ENCODE peak calls at places on chromosomes 4 and X, in nine cellular contexts. One of them, this sample, is unnamed.
A peak's percentile ranks its signal among the peaks of the same experiment; 100 is the strongest.

GRCh38 chrX:42695800-42696358 is 82.1 kb downstream of the PPP1R2C start:
- DNase-seq in GM23248: no peak
- DNase-seq in MM.1S: no peak
- DNase-seq in activated effector memory CD4-positive, alpha-beta T cell treated with Interleukin-2 at 50 U/mL for 16 hours: no peak
- DNase-seq in GM12878: no peak
- DNase-seq in activated CD4-positive, alpha-beta T cell treated with anti-CD3 and anti-CD28 coated beads for 36 hours: no peak
- DNase-seq in fibroblast of lung: no peak
- DNase-seq in T-helper 1 cell: no peak
- DNase-seq in activated CD8-positive, alpha-beta memory T cell treated with anti-CD3 and anti-CD28 coated beads, Interleukin-2, amount 50 U/mL, for 4 hours: no peak
- DNase-seq in this sample: no peak

GRCh38 chr4:109912706-109913621 is at the start of gene EGF:
- DNase-seq in MM.1S: no peak
- DNase-seq in GM12878: no peak
- DNase-seq in activated CD8-positive, alpha-beta memory T cell treated with anti-CD3 and anti-CD28 coated beads, Interleukin-2, amount 50 U/mL, for 4 hours: no peak
- DNase-seq in GM23248: peak; percentile 62
- DNase-seq in activated effector memory CD4-positive, alpha-beta T cell treated with Interleukin-2 at 50 U/mL for 16 hours: no peak
- DNase-seq in T-helper 1 cell: no peak
- DNase-seq in activated CD4-positive, alpha-beta T cell treated with anti-CD3 and anti-CD28 coated beads for 36 hours: no peak
- DNase-seq in fibroblast of lung: peak; percentile 82
- DNase-seq in this sample: peak; percentile 4

GRCh38 chr4:26959654-26960047 is 99.0 kb downstream of the STIM2 start:
- DNase-seq in activated CD4-positive, alpha-beta T cell treated with anti-CD3 and anti-CD28 coated beads for 36 hours: no peak
- DNase-seq in GM12878: no peak
- DNase-seq in GM23248: no peak
- DNase-seq in activated CD8-positive, alpha-beta memory T cell treated with anti-CD3 and anti-CD28 coated beads, Interleukin-2, amount 50 U/mL, for 4 hours: no peak
- DNase-seq in activated effector memory CD4-positive, alpha-beta T cell treated with Interleukin-2 at 50 U/mL for 16 hours: no peak
- DNase-seq in fibroblast of lung: no peak
- DNase-seq in MM.1S: no peak
- DNase-seq in T-helper 1 cell: no peak
- DNase-seq in this sample: no peak

GRCh38 chr4:101475246-101475645 is 127.9 kb upstream of the PPP3CA start:
- DNase-seq in GM23248: peak; percentile 3
- DNase-seq in activated CD4-positive, alpha-beta T cell treated with anti-CD3 and anti-CD28 coated beads for 36 hours: no peak
- DNase-seq in GM12878: no peak
- DNase-seq in activated effector memory CD4-positive, alpha-beta T cell treated with Interleukin-2 at 50 U/mL for 16 hours: no peak
- DNase-seq in T-helper 1 cell: no peak
- DNase-seq in MM.1S: no peak
- DNase-seq in activated CD8-positive, alpha-beta memory T cell treated with anti-CD3 and anti-CD28 coated beads, Interleukin-2, amount 50 U/mL, for 4 hours: no peak
- DNase-seq in fibroblast of lung: no peak
- DNase-seq in this sample: no peak

GRCh38 chrX:153447581-153447960 is 1.7 kb upstream of the TREX2 start:
- DNase-seq in GM12878: no peak
- DNase-seq in MM.1S: no peak
- DNase-seq in GM23248: no peak
- DNase-seq in fibroblast of lung: no peak
- DNase-seq in activated effector memory CD4-positive, alpha-beta T cell treated with Interleukin-2 at 50 U/mL for 16 hours: no peak
- DNase-seq in activated CD4-positive, alpha-beta T cell treated with anti-CD3 and anti-CD28 coated beads for 36 hours: no peak
- DNase-seq in T-helper 1 cell: no peak
- DNase-seq in activated CD8-positive, alpha-beta memory T cell treated with anti-CD3 and anti-CD28 coated beads, Interleukin-2, amount 50 U/mL, for 4 hours: no peak
- DNase-seq in this sample: no peak

GRCh38 chr4:113285512-113285911 is 236.1 kb downstream of the ANK2 start:
- DNase-seq in GM23248: no peak
- DNase-seq in T-helper 1 cell: no peak
- DNase-seq in activated CD4-positive, alpha-beta T cell treated with anti-CD3 and anti-CD28 coated beads for 36 hours: no peak
- DNase-seq in activated CD8-positive, alpha-beta memory T cell treated with anti-CD3 and anti-CD28 coated beads, Interleukin-2, amount 50 U/mL, for 4 hours: no peak
- DNase-seq in MM.1S: no peak
- DNase-seq in activated effector memory CD4-positive, alpha-beta T cell treated with Interleukin-2 at 50 U/mL for 16 hours: no peak
- DNase-seq in fibroblast of lung: no peak
- DNase-seq in GM12878: no peak
- DNase-seq in this sample: no peak

GRCh38 chr4:124105212-124105611 is 607.3 kb downstream of the ANKRD50 start:
- DNase-seq in activated CD8-positive, alpha-beta memory T cell treated with anti-CD3 and anti-CD28 coated beads, Interleukin-2, amount 50 U/mL, for 4 hours: no peak
- DNase-seq in activated effector memory CD4-positive, alpha-beta T cell treated with Interleukin-2 at 50 U/mL for 16 hours: no peak
- DNase-seq in fibroblast of lung: peak; percentile 52
- DNase-seq in GM12878: no peak
- DNase-seq in T-helper 1 cell: no peak
- DNase-seq in GM23248: peak; percentile 54
- DNase-seq in MM.1S: no peak
- DNase-seq in activated CD4-positive, alpha-beta T cell treated with anti-CD3 and anti-CD28 coated beads for 36 hours: no peak
- DNase-seq in this sample: no peak

GRCh38 chr4:82753725-82754410 is 44.7 kb downstream of the SCD5 start:
- DNase-seq in fibroblast of lung: no peak
- DNase-seq in activated CD4-positive, alpha-beta T cell treated with anti-CD3 and anti-CD28 coated beads for 36 hours: no peak
- DNase-seq in GM23248: peak; percentile 60
- DNase-seq in MM.1S: no peak
- DNase-seq in GM12878: no peak
- DNase-seq in activated effector memory CD4-positive, alpha-beta T cell treated with Interleukin-2 at 50 U/mL for 16 hours: no peak
- DNase-seq in T-helper 1 cell: no peak
- DNase-seq in activated CD8-positive, alpha-beta memory T cell treated with anti-CD3 and anti-CD28 coated beads, Interleukin-2, amount 50 U/mL, for 4 hours: no peak
- DNase-seq in this sample: no peak

GRCh38 chrX:114363346-114363745 is 220.5 kb upstream of the HTR2C start:
- DNase-seq in GM23248: no peak
- DNase-seq in T-helper 1 cell: no peak
- DNase-seq in fibroblast of lung: no peak
- DNase-seq in activated effector memory CD4-positive, alpha-beta T cell treated with Interleukin-2 at 50 U/mL for 16 hours: no peak
- DNase-seq in activated CD4-positive, alpha-beta T cell treated with anti-CD3 and anti-CD28 coated beads for 36 hours: no peak
- DNase-seq in activated CD8-positive, alpha-beta memory T cell treated with anti-CD3 and anti-CD28 coated beads, Interleukin-2, amount 50 U/mL, for 4 hours: no peak
- DNase-seq in GM12878: no peak
- DNase-seq in MM.1S: no peak
- DNase-seq in this sample: no peak

GRCh38 chr4:110184791-110185155 is 13.6 kb downstream of the ELOVL6 start:
- DNase-seq in MM.1S: no peak
- DNase-seq in activated CD8-positive, alpha-beta memory T cell treated with anti-CD3 and anti-CD28 coated beads, Interleukin-2, amount 50 U/mL, for 4 hours: no peak
- DNase-seq in T-helper 1 cell: no peak
- DNase-seq in activated effector memory CD4-positive, alpha-beta T cell treated with Interleukin-2 at 50 U/mL for 16 hours: no peak
- DNase-seq in fibroblast of lung: no peak
- DNase-seq in activated CD4-positive, alpha-beta T cell treated with anti-CD3 and anti-CD28 coated beads for 36 hours: no peak
- DNase-seq in GM23248: no peak
- DNase-seq in GM12878: no peak
- DNase-seq in this sample: no peak

GRCh38 chr4:128341634-128342033 is 54.0 kb upstream of the PGRMC2 start:
- DNase-seq in GM12878: no peak
- DNase-seq in GM23248: no peak
- DNase-seq in fibroblast of lung: no peak
- DNase-seq in MM.1S: no peak
- DNase-seq in activated CD4-positive, alpha-beta T cell treated with anti-CD3 and anti-CD28 coated beads for 36 hours: no peak
- DNase-seq in T-helper 1 cell: no peak
- DNase-seq in activated CD8-positive, alpha-beta memory T cell treated with anti-CD3 and anti-CD28 coated beads, Interleukin-2, amount 50 U/mL, for 4 hours: no peak
- DNase-seq in activated effector memory CD4-positive, alpha-beta T cell treated with Interleukin-2 at 50 U/mL for 16 hours: no peak
- DNase-seq in this sample: no peak

GRCh38 chrX:149495573-149496071 is 9.5 kb downstream of the IDS start:
- DNase-seq in MM.1S: no peak
- DNase-seq in GM23248: peak; percentile 89
- DNase-seq in GM12878: no peak
- DNase-seq in activated effector memory CD4-positive, alpha-beta T cell treated with Interleukin-2 at 50 U/mL for 16 hours: no peak
- DNase-seq in fibroblast of lung: peak; percentile 88
- DNase-seq in T-helper 1 cell: no peak
- DNase-seq in activated CD4-positive, alpha-beta T cell treated with anti-CD3 and anti-CD28 coated beads for 36 hours: no peak
- DNase-seq in activated CD8-positive, alpha-beta memory T cell treated with anti-CD3 and anti-CD28 coated beads, Interleukin-2, amount 50 U/mL, for 4 hours: no peak
- DNase-seq in this sample: peak; percentile 82

GRCh38 chr4:127708985-127709384 is 21.2 kb upstream of the SLC25A31 start:
- DNase-seq in fibroblast of lung: peak; percentile 90
- DNase-seq in activated effector memory CD4-positive, alpha-beta T cell treated with Interleukin-2 at 50 U/mL for 16 hours: no peak
- DNase-seq in MM.1S: no peak
- DNase-seq in GM23248: peak; percentile 97
- DNase-seq in GM12878: no peak
- DNase-seq in activated CD4-positive, alpha-beta T cell treated with anti-CD3 and anti-CD28 coated beads for 36 hours: no peak
- DNase-seq in T-helper 1 cell: no peak
- DNase-seq in activated CD8-positive, alpha-beta memory T cell treated with anti-CD3 and anti-CD28 coated beads, Interleukin-2, amount 50 U/mL, for 4 hours: no peak
- DNase-seq in this sample: peak; percentile 65

GRCh38 chr4:98570160-98570797 is 88.1 kb downstream of the TSPAN5 start:
- DNase-seq in GM23248: no peak
- DNase-seq in activated effector memory CD4-positive, alpha-beta T cell treated with Interleukin-2 at 50 U/mL for 16 hours: no peak
- DNase-seq in T-helper 1 cell: no peak
- DNase-seq in fibroblast of lung: no peak
- DNase-seq in MM.1S: no peak
- DNase-seq in GM12878: no peak
- DNase-seq in activated CD4-positive, alpha-beta T cell treated with anti-CD3 and anti-CD28 coated beads for 36 hours: no peak
- DNase-seq in activated CD8-positive, alpha-beta memory T cell treated with anti-CD3 and anti-CD28 coated beads, Interleukin-2, amount 50 U/mL, for 4 hours: no peak
- DNase-seq in this sample: no peak

GRCh38 chrX:39157796-39158195 is 356.5 kb downstream of the MID1IP1 start:
- DNase-seq in GM12878: no peak
- DNase-seq in GM23248: no peak
- DNase-seq in activated CD8-positive, alpha-beta memory T cell treated with anti-CD3 and anti-CD28 coated beads, Interleukin-2, amount 50 U/mL, for 4 hours: no peak
- DNase-seq in fibroblast of lung: peak; percentile 55
- DNase-seq in MM.1S: no peak
- DNase-seq in activated effector memory CD4-positive, alpha-beta T cell treated with Interleukin-2 at 50 U/mL for 16 hours: no peak
- DNase-seq in activated CD4-positive, alpha-beta T cell treated with anti-CD3 and anti-CD28 coated beads for 36 hours: no peak
- DNase-seq in T-helper 1 cell: no peak
- DNase-seq in this sample: no peak

GRCh38 chr4:71545168-71545567 is 206.3 kb downstream of the SLC4A4 start:
- DNase-seq in activated effector memory CD4-positive, alpha-beta T cell treated with Interleukin-2 at 50 U/mL for 16 hours: no peak
- DNase-seq in activated CD4-positive, alpha-beta T cell treated with anti-CD3 and anti-CD28 coated beads for 36 hours: no peak
- DNase-seq in activated CD8-positive, alpha-beta memory T cell treated with anti-CD3 and anti-CD28 coated beads, Interleukin-2, amount 50 U/mL, for 4 hours: no peak
- DNase-seq in fibroblast of lung: peak; percentile 62
- DNase-seq in GM12878: no peak
- DNase-seq in MM.1S: no peak
- DNase-seq in T-helper 1 cell: no peak
- DNase-seq in GM23248: peak; percentile 79
- DNase-seq in this sample: no peak

GRCh38 chrX:1754077-1754476 is 139.2 kb downstream of the ASMT start:
- DNase-seq in activated effector memory CD4-positive, alpha-beta T cell treated with Interleukin-2 at 50 U/mL for 16 hours: no peak
- DNase-seq in MM.1S: no peak
- DNase-seq in activated CD8-positive, alpha-beta memory T cell treated with anti-CD3 and anti-CD28 coated beads, Interleukin-2, amount 50 U/mL, for 4 hours: no peak
- DNase-seq in GM12878: no peak
- DNase-seq in activated CD4-positive, alpha-beta T cell treated with anti-CD3 and anti-CD28 coated beads for 36 hours: no peak
- DNase-seq in fibroblast of lung: peak; percentile 52
- DNase-seq in T-helper 1 cell: no peak
- DNase-seq in GM23248: peak; percentile 17
- DNase-seq in this sample: no peak

GRCh38 chr4:4269856-4270255 is 20.1 kb downstream of the LYAR start:
- DNase-seq in MM.1S: no peak
- DNase-seq in GM23248: no peak
- DNase-seq in T-helper 1 cell: no peak
- DNase-seq in fibroblast of lung: peak; percentile 43
- DNase-seq in activated effector memory CD4-positive, alpha-beta T cell treated with Interleukin-2 at 50 U/mL for 16 hours: peak; percentile 36
- DNase-seq in activated CD8-positive, alpha-beta memory T cell treated with anti-CD3 and anti-CD28 coated beads, Interleukin-2, amount 50 U/mL, for 4 hours: peak; percentile 24
- DNase-seq in GM12878: no peak
- DNase-seq in activated CD4-positive, alpha-beta T cell treated with anti-CD3 and anti-CD28 coated beads for 36 hours: no peak
- DNase-seq in this sample: peak; percentile 37

GRCh38 chr4:20684852-20685763 is 15.2 kb upstream of the PACRGL start:
- DNase-seq in activated CD4-positive, alpha-beta T cell treated with anti-CD3 and anti-CD28 coated beads for 36 hours: no peak
- DNase-seq in GM12878: no peak
- DNase-seq in activated effector memory CD4-positive, alpha-beta T cell treated with Interleukin-2 at 50 U/mL for 16 hours: no peak
- DNase-seq in activated CD8-positive, alpha-beta memory T cell treated with anti-CD3 and anti-CD28 coated beads, Interleukin-2, amount 50 U/mL, for 4 hours: no peak
- DNase-seq in GM23248: peak; percentile 61
- DNase-seq in MM.1S: peak; percentile 27
- DNase-seq in T-helper 1 cell: no peak
- DNase-seq in fibroblast of lung: no peak
- DNase-seq in this sample: peak; percentile 4

GRCh38 chrX:3712870-3713224 is 602 bp downstream of the PRKX start:
- DNase-seq in activated effector memory CD4-positive, alpha-beta T cell treated with Interleukin-2 at 50 U/mL for 16 hours: no peak
- DNase-seq in GM12878: no peak
- DNase-seq in GM23248: no peak
- DNase-seq in T-helper 1 cell: no peak
- DNase-seq in fibroblast of lung: no peak
- DNase-seq in activated CD4-positive, alpha-beta T cell treated with anti-CD3 and anti-CD28 coated beads for 36 hours: no peak
- DNase-seq in MM.1S: no peak
- DNase-seq in activated CD8-positive, alpha-beta memory T cell treated with anti-CD3 and anti-CD28 coated beads, Interleukin-2, amount 50 U/mL, for 4 hours: no peak
- DNase-seq in this sample: no peak

GRCh38 chrX:11437642-11438379 is 144.6 kb downstream of the AMELX start:
- DNase-seq in GM12878: no peak
- DNase-seq in activated CD4-positive, alpha-beta T cell treated with anti-CD3 and anti-CD28 coated beads for 36 hours: no peak
- DNase-seq in activated effector memory CD4-positive, alpha-beta T cell treated with Interleukin-2 at 50 U/mL for 16 hours: no peak
- DNase-seq in T-helper 1 cell: no peak
- DNase-seq in activated CD8-positive, alpha-beta memory T cell treated with anti-CD3 and anti-CD28 coated beads, Interleukin-2, amount 50 U/mL, for 4 hours: no peak
- DNase-seq in GM23248: peak; percentile 77
- DNase-seq in fibroblast of lung: peak; percentile 75
- DNase-seq in MM.1S: peak; percentile 46
- DNase-seq in this sample: peak; percentile 71

GRCh38 chrX:19599253-19599652 is 83.9 kb upstream of the MAP3K15 start:
- DNase-seq in fibroblast of lung: no peak
- DNase-seq in activated CD4-positive, alpha-beta T cell treated with anti-CD3 and anti-CD28 coated beads for 36 hours: no peak
- DNase-seq in T-helper 1 cell: no peak
- DNase-seq in GM23248: no peak
- DNase-seq in GM12878: no peak
- DNase-seq in activated effector memory CD4-positive, alpha-beta T cell treated with Interleukin-2 at 50 U/mL for 16 hours: no peak
- DNase-seq in MM.1S: no peak
- DNase-seq in activated CD8-positive, alpha-beta memory T cell treated with anti-CD3 and anti-CD28 coated beads, Interleukin-2, amount 50 U/mL, for 4 hours: no peak
- DNase-seq in this sample: no peak

GRCh38 chr4:26978387-26979071 is 117.9 kb downstream of the STIM2 start:
- DNase-seq in activated CD8-positive, alpha-beta memory T cell treated with anti-CD3 and anti-CD28 coated beads, Interleukin-2, amount 50 U/mL, for 4 hours: no peak
- DNase-seq in T-helper 1 cell: no peak
- DNase-seq in GM23248: no peak
- DNase-seq in activated CD4-positive, alpha-beta T cell treated with anti-CD3 and anti-CD28 coated beads for 36 hours: no peak
- DNase-seq in MM.1S: no peak
- DNase-seq in GM12878: no peak
- DNase-seq in activated effector memory CD4-positive, alpha-beta T cell treated with Interleukin-2 at 50 U/mL for 16 hours: no peak
- DNase-seq in fibroblast of lung: peak; percentile 23
- DNase-seq in this sample: no peak

GRCh38 chr4:161260819-161261218 is 903.0 kb downstream of the FSTL5 start:
- DNase-seq in fibroblast of lung: no peak
- DNase-seq in GM23248: no peak
- DNase-seq in GM12878: no peak
- DNase-seq in activated CD8-positive, alpha-beta memory T cell treated with anti-CD3 and anti-CD28 coated beads, Interleukin-2, amount 50 U/mL, for 4 hours: no peak
- DNase-seq in MM.1S: no peak
- DNase-seq in T-helper 1 cell: no peak
- DNase-seq in activated CD4-positive, alpha-beta T cell treated with anti-CD3 and anti-CD28 coated beads for 36 hours: no peak
- DNase-seq in activated effector memory CD4-positive, alpha-beta T cell treated with Interleukin-2 at 50 U/mL for 16 hours: no peak
- DNase-seq in this sample: no peak

GRCh38 chr4:1769692-1770091 is 23.4 kb upstream of the FGFR3 start:
- DNase-seq in MM.1S: no peak
- DNase-seq in activated CD8-positive, alpha-beta memory T cell treated with anti-CD3 and anti-CD28 coated beads, Interleukin-2, amount 50 U/mL, for 4 hours: no peak
- DNase-seq in T-helper 1 cell: no peak
- DNase-seq in activated effector memory CD4-positive, alpha-beta T cell treated with Interleukin-2 at 50 U/mL for 16 hours: no peak
- DNase-seq in GM23248: no peak
- DNase-seq in GM12878: no peak
- DNase-seq in activated CD4-positive, alpha-beta T cell treated with anti-CD3 and anti-CD28 coated beads for 36 hours: no peak
- DNase-seq in fibroblast of lung: no peak
- DNase-seq in this sample: no peak

GRCh38 chrX:47502591-47503222 is 19.7 kb upstream of the ZNF41 start:
- DNase-seq in T-helper 1 cell: no peak
- DNase-seq in activated effector memory CD4-positive, alpha-beta T cell treated with Interleukin-2 at 50 U/mL for 16 hours: no peak
- DNase-seq in activated CD8-positive, alpha-beta memory T cell treated with anti-CD3 and anti-CD28 coated beads, Interleukin-2, amount 50 U/mL, for 4 hours: no peak
- DNase-seq in MM.1S: peak; percentile 40
- DNase-seq in GM12878: no peak
- DNase-seq in fibroblast of lung: peak; percentile 59
- DNase-seq in activated CD4-positive, alpha-beta T cell treated with anti-CD3 and anti-CD28 coated beads for 36 hours: no peak
- DNase-seq in GM23248: peak; percentile 77
- DNase-seq in this sample: peak; percentile 83

GRCh38 chr4:38730493-38730829 is 52.3 kb downstream of the TLR10 start:
- DNase-seq in activated effector memory CD4-positive, alpha-beta T cell treated with Interleukin-2 at 50 U/mL for 16 hours: no peak
- DNase-seq in T-helper 1 cell: no peak
- DNase-seq in GM12878: no peak
- DNase-seq in MM.1S: no peak
- DNase-seq in fibroblast of lung: no peak
- DNase-seq in activated CD4-positive, alpha-beta T cell treated with anti-CD3 and anti-CD28 coated beads for 36 hours: no peak
- DNase-seq in GM23248: no peak
- DNase-seq in activated CD8-positive, alpha-beta memory T cell treated with anti-CD3 and anti-CD28 coated beads, Interleukin-2, amount 50 U/mL, for 4 hours: no peak
- DNase-seq in this sample: no peak

GRCh38 chr4:8156617-8157016 is 2.0 kb downstream of the ABLIM2 start:
- DNase-seq in fibroblast of lung: no peak
- DNase-seq in activated CD8-positive, alpha-beta memory T cell treated with anti-CD3 and anti-CD28 coated beads, Interleukin-2, amount 50 U/mL, for 4 hours: no peak
- DNase-seq in activated CD4-positive, alpha-beta T cell treated with anti-CD3 and anti-CD28 coated beads for 36 hours: no peak
- DNase-seq in GM23248: no peak
- DNase-seq in T-helper 1 cell: no peak
- DNase-seq in MM.1S: no peak
- DNase-seq in activated effector memory CD4-positive, alpha-beta T cell treated with Interleukin-2 at 50 U/mL for 16 hours: no peak
- DNase-seq in GM12878: no peak
- DNase-seq in this sample: no peak

GRCh38 chr4:10620935-10621488 is 63.6 kb downstream of the CLNK start:
- DNase-seq in activated effector memory CD4-positive, alpha-beta T cell treated with Interleukin-2 at 50 U/mL for 16 hours: no peak
- DNase-seq in GM23248: no peak
- DNase-seq in T-helper 1 cell: no peak
- DNase-seq in activated CD8-positive, alpha-beta memory T cell treated with anti-CD3 and anti-CD28 coated beads, Interleukin-2, amount 50 U/mL, for 4 hours: no peak
- DNase-seq in GM12878: no peak
- DNase-seq in MM.1S: no peak
- DNase-seq in fibroblast of lung: no peak
- DNase-seq in activated CD4-positive, alpha-beta T cell treated with anti-CD3 and anti-CD28 coated beads for 36 hours: no peak
- DNase-seq in this sample: no peak

GRCh38 chr4:173802714-173803022 is 272.6 kb upstream of the HAND2 start:
- DNase-seq in fibroblast of lung: no peak
- DNase-seq in T-helper 1 cell: no peak
- DNase-seq in GM23248: peak; percentile 6
- DNase-seq in activated CD8-positive, alpha-beta memory T cell treated with anti-CD3 and anti-CD28 coated beads, Interleukin-2, amount 50 U/mL, for 4 hours: no peak
- DNase-seq in MM.1S: no peak
- DNase-seq in activated effector memory CD4-positive, alpha-beta T cell treated with Interleukin-2 at 50 U/mL for 16 hours: no peak
- DNase-seq in GM12878: no peak
- DNase-seq in activated CD4-positive, alpha-beta T cell treated with anti-CD3 and anti-CD28 coated beads for 36 hours: no peak
- DNase-seq in this sample: no peak

GRCh38 chrX:132266583-132267355 is 47.5 kb upstream of the RAP2C start:
- DNase-seq in activated CD8-positive, alpha-beta memory T cell treated with anti-CD3 and anti-CD28 coated beads, Interleukin-2, amount 50 U/mL, for 4 hours: no peak
- DNase-seq in MM.1S: no peak
- DNase-seq in fibroblast of lung: peak; percentile 49
- DNase-seq in activated CD4-positive, alpha-beta T cell treated with anti-CD3 and anti-CD28 coated beads for 36 hours: peak; percentile 51
- DNase-seq in activated effector memory CD4-positive, alpha-beta T cell treated with Interleukin-2 at 50 U/mL for 16 hours: no peak
- DNase-seq in GM12878: no peak
- DNase-seq in T-helper 1 cell: no peak
- DNase-seq in GM23248: peak; percentile 57
- DNase-seq in this sample: peak; percentile 40